ENCODE peak calls at places on chromosomes 3 and 15, in ten cellular contexts. U, P, S, L, J, A, T, W, Y and K are unnamed samples.

GRCh38 chr3:128556949-128557348 is 63.9 kb upstream of the GATA2 start:
- DNase-seq in U (no peak), P (no peak), S (no peak), L (no peak), J (no peak), A (no peak), T (no peak), W (no peak), Y (no peak), K (no peak)

GRCh38 chr3:49341996-49342395 is 2.1 kb upstream of the USP4 start:
- DNase-seq in U (no peak), P (no peak), S (no peak), L (no peak), J (no peak), A (no peak), T (no peak), W (no peak), Y (no peak), K (no peak)

GRCh38 chr3:116453676-116454346 is 8.5 kb upstream of the LSAMP start:
- DNase-seq in U (no peak), P (no peak), S (no peak), L (peak; percentile 7), J (no peak), A (no peak), T (peak; percentile 34), W (no peak), Y (peak; percentile 43), K (no peak)

GRCh38 chr3:48500656-48501055 is 3.3 kb downstream of the SHISA5 start:
- DNase-seq in U (no peak), P (no peak), S (no peak), L (peak; percentile 27), J (no peak), A (no peak), T (no peak), W (no peak), Y (no peak), K (no peak)

GRCh38 chr3:57953541-57953940 is 54.7 kb upstream of the FLNB start:
- DNase-seq in U (no peak), P (no peak), S (no peak), L (no peak), J (no peak), A (no peak), T (no peak), W (no peak), Y (no peak), K (no peak)

GRCh38 chr3:71066849-71067261 is 516.7 kb downstream of the FOXP1 start:
- DNase-seq in U (no peak), P (no peak), S (peak; percentile 71), L (peak; percentile 57), J (peak; percentile 37), A (peak; percentile 29), T (peak; percentile 63), W (no peak), Y (peak; percentile 71), K (no peak)

GRCh38 chr3:29747991-29748390 is 467.1 kb downstream of the RBMS3 start:
- DNase-seq in U (no peak), P (no peak), S (no peak), L (peak; percentile 66), J (no peak), A (no peak), T (no peak), W (no peak), Y (no peak), K (no peak)

GRCh38 chr3:195112361-195112791 is 158.6 kb downstream of the XXYLT1 start:
- DNase-seq in U (no peak), P (no peak), S (no peak), L (no peak), J (no peak), A (no peak), T (no peak), W (no peak), Y (no peak), K (no peak)

GRCh38 chr15:73677146-73677607 is 7.0 kb upstream of the CD276 start:
- DNase-seq in U (peak; percentile 72), P (no peak), S (peak; percentile 51), L (peak; percentile 80), J (peak; percentile 57), A (peak; percentile 90), T (peak; percentile 84), W (peak; percentile 77), Y (peak; percentile 84), K (peak; percentile 54)

GRCh38 chr15:90046846-90047481 is 45.8 kb downstream of the ZNF710 start:
- DNase-seq in U (no peak), P (no peak), S (no peak), L (no peak), J (no peak), A (peak; percentile 85), T (no peak), W (peak; percentile 86), Y (no peak), K (peak; percentile 50)

GRCh38 chr3:99990179-99990578 is 124.1 kb downstream of the FILIP1L start:
- DNase-seq in U (no peak), P (no peak), S (no peak), L (no peak), J (no peak), A (no peak), T (no peak), W (no peak), Y (no peak), K (no peak)

GRCh38 chr15:33994005-33994615 is 25.8 kb downstream of the CHRM5 start:
- DNase-seq in U (no peak), P (no peak), S (peak; percentile 40), L (peak; percentile 40), J (no peak), A (peak; percentile 17), T (peak; percentile 79), W (no peak), Y (peak; percentile 46), K (no peak)

GRCh38 chr3:47425383-47425778 is 44.6 kb downstream of the PTPN23 start:
- DNase-seq in U (no peak), P (no peak), S (no peak), L (no peak), J (no peak), A (no peak), T (no peak), W (no peak), Y (no peak), K (no peak)

GRCh38 chr15:94177112-94177511 is 54.2 kb upstream of the MCTP2 start:
- DNase-seq in U (no peak), P (no peak), S (peak; percentile 13), L (peak; percentile 11), J (no peak), A (no peak), T (no peak), W (no peak), Y (peak; percentile 4), K (no peak)

GRCh38 chr3:130529816-130530215 is 12.8 kb downstream of the COL6A6 start:
- DNase-seq in U (no peak), P (no peak), S (no peak), L (no peak), J (no peak), A (no peak), T (no peak), W (no peak), Y (no peak), K (no peak)

GRCh38 chr3:178987745-178988144 is 83.9 kb downstream of the ZMAT3 start:
- DNase-seq in U (no peak), P (no peak), S (no peak), L (no peak), J (no peak), A (no peak), T (no peak), W (no peak), Y (no peak), K (no peak)
- TF ChIP-seq CTCF in U (no peak), P (no peak), S (no peak), L (no peak), J (no peak), A (no peak), T (no peak), W (no peak), Y (no peak), K (no peak)

DNA sequence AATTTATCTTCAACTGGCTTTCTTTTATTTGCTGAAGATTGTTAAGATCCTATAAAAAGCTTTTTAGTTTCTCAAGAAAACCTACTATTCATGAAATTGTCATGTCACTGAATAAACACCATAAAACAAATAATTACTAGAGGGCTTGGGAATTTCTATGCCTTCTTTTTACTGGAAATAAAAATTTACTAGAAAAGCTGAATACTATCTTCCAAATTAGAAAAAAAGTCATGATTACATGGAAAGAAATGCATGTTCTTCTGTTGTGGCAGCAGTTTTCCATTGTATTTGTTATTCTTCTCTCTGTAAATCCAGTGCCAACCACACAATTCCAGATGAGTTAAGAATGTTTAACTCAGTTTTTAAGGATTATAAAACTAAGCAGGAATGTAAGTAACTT is 153.8 kb downstream of the RAP2B start:
- DNase-seq in U (no peak), P (no peak), S (peak; percentile 67), L (no peak), J (no peak), A (no peak), T (no peak), W (no peak), Y (peak; percentile 74), K (no peak)
- TF ChIP-seq CTCF in U (no peak), P (no peak), S (no peak), L (no peak), J (no peak), A (no peak), T (no peak), W (no peak), Y (no peak), K (no peak)

GRCh38 chr15:41411031-41411430 is 5.9 kb upstream of the RTF1 start:
- DNase-seq in U (no peak), P (no peak), S (no peak), L (no peak), J (no peak), A (no peak), T (no peak), W (no peak), Y (no peak), K (no peak)
- TF ChIP-seq CTCF in U (no peak), P (no peak), S (no peak), L (no peak), J (no peak), A (no peak), T (no peak), W (no peak), Y (no peak), K (no peak)

GRCh38 chr3:40240921-40241320 is 68.6 kb upstream of the EIF1B start:
- DNase-seq in U (no peak), P (no peak), S (no peak), L (no peak), J (no peak), A (no peak), T (no peak), W (no peak), Y (no peak), K (no peak)

GRCh38 chr3:40242638-40243037 is 66.9 kb upstream of the EIF1B start:
- DNase-seq in U (no peak), P (no peak), S (no peak), L (no peak), J (no peak), A (no peak), T (no peak), W (no peak), Y (no peak), K (no peak)

GRCh38 chr3:40237892-40238571 is 71.5 kb upstream of the EIF1B start:
- DNase-seq in U (no peak), P (no peak), S (peak; percentile 2), L (peak; percentile 4), J (no peak), A (no peak), T (peak; percentile 59), W (no peak), Y (peak; percentile 27), K (no peak)

GRCh38 chr3:40232626-40233025 is 76.9 kb upstream of the EIF1B start:
- DNase-seq in U (no peak), P (no peak), S (no peak), L (no peak), J (no peak), A (no peak), T (no peak), W (no peak), Y (no peak), K (no peak)

GRCh38 chr3:40237159-40237558 is 72.3 kb upstream of the EIF1B start:
- DNase-seq in U (no peak), P (no peak), S (no peak), L (no peak), J (no peak), A (no peak), T (no peak), W (no peak), Y (no peak), K (no peak)
- TF ChIP-seq CTCF in U (no peak), P (no peak), S (no peak), L (no peak), J (no peak), A (no peak), T (no peak), W (no peak), Y (no peak), K (no peak)